ENCODE peak calls at places on chromosomes 13 and 19, in seven cellular contexts. A, K, D, T, C, F and N are unnamed samples.

GRCh38 chr13:110661256-110661655 is 44.7 kb downstream of the CARS2 start:
- DNase-seq in C (no peak), K (no peak), F (no peak), T (no peak), D (no peak), A (peak), N (no peak)

GRCh38 chr13:34340534-34340933 is 522.6 kb downstream of the RFC3 start:
- DNase-seq in A (peak), F (no peak), C (no peak), D (no peak), K (peak), T (peak), N (peak)

GRCh38 chr13:28611654-28612131 is 47.2 kb upstream of the POMP start:
- DNase-seq in T (peak), F (no peak), A (peak), C (no peak), K (no peak), D (no peak), N (no peak)

GRCh38 chr19:47280183-47280797 is 5.6 kb downstream of the INAFM1 start:
- DNase-seq in K (peak), A (peak), D (peak), C (no peak), F (peak), T (peak), N (peak)

GRCh38 chr19:18108897-18109296 is 11.3 kb downstream of the MAST3 start:
- DNase-seq in A (no peak), D (no peak), T (no peak), F (no peak), K (no peak), C (no peak), N (no peak)

GRCh38 chr19:43726736-43727592 is 11.1 kb downstream of the IRGC start:
- DNase-seq in F (no peak), C (no peak), T (no peak), K (no peak), D (no peak), A (no peak), N (peak)

GRCh38 chr19:6696239-6696820 is 24.1 kb downstream of the C3 start:
- DNase-seq in K (no peak), D (peak), C (no peak), T (no peak), A (no peak), F (no peak), N (no peak)

GRCh38 chr19:13850910-13851753 is 25.8 kb upstream of the NANOS3 start:
- DNase-seq in D (peak), F (no peak), A (peak), K (peak), C (peak), T (peak), N (peak)

GRCh38 chr19:30754162-30754561 is 382.0 kb downstream of the ZNF536 start:
- DNase-seq in F (no peak), A (no peak), D (no peak), K (no peak), C (no peak), T (no peak), N (no peak)

GRCh38 chr13:84096221-84096620 is 213.9 kb upstream of the SLITRK1 start:
- DNase-seq in A (peak), F (no peak), T (peak), D (no peak), K (peak), C (no peak), N (peak)

GRCh38 chr13:101398920-101399319 is 17.4 kb downstream of the NALCN start:
- DNase-seq in A (peak), C (no peak), F (no peak), D (no peak), T (peak), K (peak), N (peak)

GRCh38 chr19:11091343-11092153 is 2.3 kb downstream of the LDLR start:
- DNase-seq in K (peak), F (peak), A (peak), C (peak), T (peak), D (no peak), N (peak)

GRCh38 chr13:111855016-111855590 is 211.8 kb upstream of the SOX1 start:
- DNase-seq in A (no peak), F (no peak), D (no peak), K (no peak), T (no peak), C (no peak), N (no peak)

GRCh38 chr13:33466262-33466661 is 180.7 kb upstream of the STARD13 start:
- DNase-seq in F (no peak), A (peak), C (no peak), T (no peak), K (no peak), D (no peak), N (no peak)

GRCh38 chr13:101660711-101661110 is 208.2 kb downstream of the ITGBL1 start:
- DNase-seq in T (no peak), F (no peak), C (no peak), A (no peak), D (no peak), K (no peak), N (peak)

GRCh38 chr19:50434525-50434924 is 1.8 kb downstream of the MYBPC2 start:
- DNase-seq in T (no peak), K (no peak), D (peak), F (no peak), A (peak), C (no peak), N (no peak)

GRCh38 chr19:47094557-47095517 is 18.7 kb downstream of the ZC3H4 start:
- DNase-seq in D (peak), T (no peak), K (peak), F (no peak), C (no peak), A (peak), N (no peak)

GRCh38 chr13:22017226-22017625 is 346.4 kb downstream of the FGF9 start:
- DNase-seq in T (no peak), A (no peak), F (no peak), C (no peak), K (no peak), D (no peak), N (no peak)

GRCh38 chr19:10864538-10864899 is 6.8 kb upstream of the CARM1 start:
- DNase-seq in C (no peak), K (peak), D (peak), F (peak), T (peak), A (peak), N (peak)

GRCh38 chr13:19737844-19738557 is 44.7 kb downstream of the PSPC1 start:
- DNase-seq in T (no peak), A (no peak), F (no peak), K (no peak), D (no peak), C (no peak), N (peak)

GRCh38 chr19:45927565-45928261 is 13.1 kb upstream of the NANOS2 start:
- DNase-seq in T (peak), A (peak), F (peak), K (peak), C (peak), D (peak), N (peak)

GRCh38 chr13:108629353-108629752 is at the start of gene MYO16:
- DNase-seq in K (no peak), F (no peak), A (no peak), C (no peak), D (no peak), T (no peak), N (no peak)

GRCh38 chr19:18438331-18439024 is 545 bp upstream of the ISYNA1 start:
- DNase-seq in A (peak), T (no peak), C (no peak), D (peak), F (no peak), K (peak), N (no peak)

GRCh38 chr19:2552859-2553258 is 76.9 kb downstream of the GADD45B start:
- DNase-seq in C (no peak), T (peak), D (peak), A (peak), F (no peak), K (no peak), N (no peak)

GRCh38 chr19:980133-980998 is 3.8 kb upstream of the WDR18 start:
- DNase-seq in F (no peak), K (no peak), T (no peak), A (peak), C (no peak), D (no peak), N (peak)
- H3K4me3 ChIP-seq in F (no peak), K (no peak), T (no peak), A (no peak), C (no peak), D (no peak), N (no peak)

GRCh38 chr13:37505531-37505930 is 93.0 kb downstream of the POSTN start:
- DNase-seq in K (no peak), T (no peak), F (no peak), D (no peak), C (no peak), A (no peak), N (no peak)

GRCh38 chr13:37503287-37503686 is 95.3 kb downstream of the POSTN start:
- DNase-seq in T (no peak), A (no peak), K (no peak), F (no peak), D (no peak), C (no peak), N (no peak)

DNA sequence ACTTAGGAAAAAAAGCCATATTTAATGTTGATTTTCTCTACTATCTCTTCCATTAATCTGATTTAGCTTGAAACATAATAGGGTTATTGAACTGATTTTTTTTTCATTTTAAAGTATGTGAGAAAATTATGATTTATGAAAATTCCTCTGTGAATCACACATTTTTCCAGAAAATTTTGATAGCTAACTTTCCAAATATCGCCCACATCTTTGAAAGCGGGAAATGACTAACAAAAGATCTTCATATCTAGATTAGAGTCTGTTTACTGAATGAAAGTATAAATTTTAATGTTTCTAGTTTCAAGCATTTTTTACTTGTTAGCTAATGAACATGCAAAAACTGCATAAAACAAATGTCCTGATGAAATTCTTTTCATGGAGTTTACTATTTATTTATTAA is 97.4 kb downstream of the POSTN start:
- DNase-seq in C (no peak), F (no peak), D (no peak), K (no peak), A (no peak), T (no peak), N (no peak)
- H3K4me3 ChIP-seq in C (no peak), F (no peak), D (no peak), K (no peak), A (no peak), T (no peak), N (no peak)

GRCh38 chr13:107258599-107259187 is 690.8 kb upstream of the ARGLU1 start:
- DNase-seq in C (no peak), K (peak), T (no peak), D (no peak), F (no peak), A (peak), N (peak)
- H3K4me3 ChIP-seq in C (no peak), K (no peak), T (no peak), D (no peak), F (no peak), A (no peak), N (no peak)

DNA sequence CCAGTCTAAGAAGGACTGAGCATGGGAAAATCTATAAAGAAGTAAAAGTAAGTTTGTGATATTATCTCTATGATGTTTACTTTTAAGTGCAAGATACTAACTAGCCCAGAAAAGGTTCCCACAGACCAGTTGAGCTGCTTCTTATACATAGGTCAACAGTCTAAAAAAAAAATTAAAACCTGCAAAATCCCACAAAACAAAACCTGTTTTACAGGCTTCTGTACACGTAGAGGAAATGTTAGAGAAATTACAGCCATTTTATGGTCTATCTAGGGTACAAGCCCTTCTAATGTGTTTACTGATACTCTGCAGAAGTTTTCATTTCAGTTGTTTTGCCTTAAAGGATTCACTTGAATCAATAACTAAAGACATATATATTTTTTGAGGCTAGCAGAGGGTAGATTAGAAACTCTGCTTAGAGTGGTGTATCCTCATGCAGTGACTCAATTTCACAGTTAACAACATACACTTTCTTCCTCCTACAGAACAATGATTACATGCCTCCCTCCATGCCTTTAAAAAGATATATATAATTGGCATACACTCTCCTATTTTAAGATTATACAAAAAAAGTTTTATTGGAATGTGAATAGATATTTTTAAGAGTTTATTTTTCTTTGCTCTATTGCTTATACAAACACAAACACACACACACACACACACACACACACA is 43.9 kb downstream of the CAB39L start:
- DNase-seq in D (no peak), C (no peak), A (no peak), T (no peak), K (peak), F (no peak), N (no peak)
- H3K4me3 ChIP-seq in D (no peak), C (peak), A (no peak), T (no peak), K (peak), F (no peak), N (no peak)

GRCh38 chr19:1468274-1469199 is 10.5 kb downstream of the C19orf25 start:
- DNase-seq in F (no peak), D (no peak), K (peak), T (peak), A (peak), C (no peak), N (peak)

GRCh38 chr19:1467512-1468273 is 11.3 kb downstream of the C19orf25 start:
- DNase-seq in K (no peak), T (no peak), C (no peak), D (no peak), A (no peak), F (no peak), N (no peak)

GRCh38 chr19:1466018-1466460 is 13.0 kb downstream of the C19orf25 start:
- DNase-seq in C (no peak), F (no peak), D (peak), A (no peak), K (no peak), T (no peak), N (no peak)

GRCh38 chr19:1466461-1467227 is 12.4 kb downstream of the C19orf25 start:
- DNase-seq in F (no peak), D (no peak), T (no peak), C (no peak), K (no peak), A (no peak), N (no peak)

DNA sequence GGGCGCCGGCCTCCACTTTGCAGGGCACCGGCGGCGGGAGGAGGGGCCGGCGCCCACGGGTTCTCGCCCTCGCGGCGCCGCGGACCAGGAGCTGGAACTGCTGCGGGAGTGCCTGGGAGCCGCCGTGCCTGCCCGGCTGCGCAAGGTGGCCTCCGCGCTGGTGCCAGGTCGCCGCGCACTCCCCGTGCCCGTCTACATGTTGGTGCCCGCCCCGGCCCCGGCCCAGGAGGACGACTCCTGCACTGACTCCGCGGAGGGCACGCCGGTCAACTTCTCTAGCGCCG is 11.8 kb downstream of the C19orf25 start:
- DNase-seq in D (peak), C (no peak), K (no peak), A (no peak), F (no peak), T (no peak), N (no peak)
- H3K4me3 ChIP-seq in D (peak), C (peak), K (no peak), A (no peak), F (no peak), T (no peak), N (no peak)

GRCh38 chr19:16497837-16498236 is 1.6 kb downstream of the C19orf44 start:
- DNase-seq in F (no peak), T (no peak), C (no peak), K (no peak), D (no peak), A (no peak), N (no peak)
- H3K4me3 ChIP-seq in F (no peak), T (no peak), C (no peak), K (no peak), D (no peak), A (no peak), N (no peak)

DNA sequence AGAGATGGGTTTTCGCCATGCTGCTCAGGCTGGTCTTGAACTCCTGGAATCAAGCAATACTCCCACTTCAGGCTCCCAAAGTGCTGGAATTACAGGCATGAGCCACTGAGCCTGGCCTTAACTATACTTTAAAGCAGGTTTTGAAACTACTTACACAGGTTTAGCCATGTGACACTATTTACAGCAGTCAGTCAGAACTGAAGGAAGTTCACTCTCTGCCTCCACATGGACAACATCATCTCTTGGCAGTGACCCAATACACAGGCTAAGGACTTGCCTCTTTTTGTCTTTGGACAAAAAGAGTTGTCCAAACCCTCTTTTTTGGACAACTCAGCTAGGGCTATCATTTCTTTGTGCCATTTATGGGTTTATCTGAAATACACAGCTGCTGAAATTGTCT is 89.0 kb upstream of the CLDN10 start:
- DNase-seq in F (no peak), D (no peak), T (peak), A (peak), K (peak), C (no peak), N (peak)
- H3K4me3 ChIP-seq in F (no peak), D (no peak), T (no peak), A (no peak), K (no peak), C (no peak), N (no peak)